ENCODE peak calls at places on chromosomes 4 and X, in ten cellular contexts. One of them, this sample, is unnamed. For H3K4me1, the result is how much of the 10 kb centered on the place peaks cover.

GRCh38 chrX:15158736-15159406 is 111.0 kb downstream of the ASB9 start:
- DNase-seq in kidney: no peak
- DNase-seq in astrocyte: no peak
- DNase-seq in IMR-90: no peak
- DNase-seq in cardiac muscle cell: no peak
- DNase-seq in lung: no peak
- DNase-seq in neural progenitor cell: no peak
- DNase-seq in MM.1S: peak
- DNase-seq in GM23338: no peak
- DNase-seq in OCI-LY7: no peak
- DNase-seq in this sample: no peak

GRCh38 chrX:9440116-9440844 is 24.6 kb upstream of the TBL1X start:
- DNase-seq in cardiac muscle cell: no peak
- DNase-seq in GM23338: no peak
- DNase-seq in MM.1S: no peak
- DNase-seq in OCI-LY7: no peak
- DNase-seq in lung: no peak
- DNase-seq in kidney: no peak
- DNase-seq in neural progenitor cell: no peak
- DNase-seq in IMR-90: no peak
- DNase-seq in astrocyte: no peak
- DNase-seq in this sample: no peak

GRCh38 chrX:136725446-136726104 is 55.2 kb downstream of the ARHGEF6 start:
- DNase-seq in astrocyte: peak
- DNase-seq in neural progenitor cell: no peak
- DNase-seq in IMR-90: peak
- DNase-seq in OCI-LY7: no peak
- DNase-seq in cardiac muscle cell: peak
- DNase-seq in GM23338: no peak
- DNase-seq in lung: no peak
- DNase-seq in MM.1S: no peak
- DNase-seq in kidney: no peak
- DNase-seq in this sample: peak

GRCh38 chrX:51893931-51894696 is 691 bp downstream of the MAGED1 start:
- DNase-seq in GM23338: peak
- DNase-seq in cardiac muscle cell: peak
- DNase-seq in lung: no peak
- DNase-seq in IMR-90: peak
- DNase-seq in neural progenitor cell: peak
- DNase-seq in MM.1S: peak
- DNase-seq in kidney: no peak
- DNase-seq in astrocyte: no peak
- DNase-seq in OCI-LY7: peak
- DNase-seq in this sample: no peak

GRCh38 chr4:123345924-123346300 is 50.7 kb upstream of the SPRY1 start:
- DNase-seq in cardiac muscle cell: no peak
- DNase-seq in lung: no peak
- DNase-seq in kidney: no peak
- DNase-seq in IMR-90: no peak
- DNase-seq in neural progenitor cell: no peak
- DNase-seq in OCI-LY7: no peak
- DNase-seq in MM.1S: no peak
- DNase-seq in astrocyte: no peak
- DNase-seq in GM23338: no peak
- DNase-seq in this sample: no peak

GRCh38 chr4:128942547-128942946 is 133.0 kb downstream of the JADE1 start:
- DNase-seq in kidney: no peak
- DNase-seq in lung: no peak
- DNase-seq in astrocyte: peak
- DNase-seq in IMR-90: no peak
- DNase-seq in MM.1S: no peak
- DNase-seq in cardiac muscle cell: peak
- DNase-seq in GM23338: no peak
- DNase-seq in neural progenitor cell: no peak
- DNase-seq in OCI-LY7: no peak
- DNase-seq in this sample: no peak

GRCh38 chr4:28287837-28288236 is 1427.2 kb downstream of the STIM2 start:
- DNase-seq in IMR-90: peak
- DNase-seq in cardiac muscle cell: peak
- DNase-seq in neural progenitor cell: no peak
- DNase-seq in lung: no peak
- DNase-seq in kidney: no peak
- DNase-seq in MM.1S: no peak
- DNase-seq in GM23338: peak
- DNase-seq in OCI-LY7: no peak
- DNase-seq in astrocyte: peak
- DNase-seq in this sample: no peak

GRCh38 chrX:29652484-29652883 is 562.9 kb upstream of the MAGEB2 start:
- DNase-seq in lung: no peak
- DNase-seq in IMR-90: peak
- DNase-seq in neural progenitor cell: no peak
- DNase-seq in cardiac muscle cell: peak
- DNase-seq in OCI-LY7: no peak
- DNase-seq in MM.1S: no peak
- DNase-seq in astrocyte: peak
- DNase-seq in GM23338: peak
- DNase-seq in kidney: no peak
- DNase-seq in this sample: no peak

GRCh38 chr4:34422472-34422871 is 1821.8 kb downstream of the ARAP2 start:
- DNase-seq in astrocyte: no peak
- DNase-seq in kidney: no peak
- DNase-seq in neural progenitor cell: peak
- DNase-seq in MM.1S: no peak
- DNase-seq in GM23338: peak
- DNase-seq in IMR-90: no peak
- DNase-seq in lung: no peak
- DNase-seq in cardiac muscle cell: peak
- DNase-seq in OCI-LY7: no peak
- DNase-seq in this sample: no peak

GRCh38 chr4:3306465-3306864 is 13.6 kb downstream of the RGS12 start:
- DNase-seq in IMR-90: no peak
- DNase-seq in cardiac muscle cell: no peak
- DNase-seq in neural progenitor cell: no peak
- DNase-seq in MM.1S: no peak
- DNase-seq in kidney: peak
- DNase-seq in astrocyte: no peak
- DNase-seq in lung: no peak
- DNase-seq in GM23338: no peak
- DNase-seq in OCI-LY7: no peak
- DNase-seq in this sample: no peak

GRCh38 chrX:1519022-1519497 is 17.9 kb downstream of the P2RY8 start:
- DNase-seq in lung: no peak
- DNase-seq in astrocyte: no peak
- DNase-seq in MM.1S: no peak
- DNase-seq in cardiac muscle cell: no peak
- DNase-seq in neural progenitor cell: no peak
- DNase-seq in kidney: no peak
- DNase-seq in GM23338: no peak
- DNase-seq in IMR-90: no peak
- DNase-seq in OCI-LY7: no peak
- DNase-seq in this sample: no peak

GRCh38 chr4:52376107-52376704 is 282.9 kb downstream of the USP46 start:
- DNase-seq in neural progenitor cell: peak
- DNase-seq in MM.1S: peak
- DNase-seq in GM23338: peak
- DNase-seq in astrocyte: peak
- DNase-seq in OCI-LY7: peak
- DNase-seq in kidney: no peak
- DNase-seq in cardiac muscle cell: peak
- DNase-seq in IMR-90: peak
- DNase-seq in lung: no peak
- DNase-seq in this sample: no peak

GRCh38 chrX:97547873-97548578 is 664.3 kb downstream of the RPA4 start:
- DNase-seq in GM23338: no peak
- DNase-seq in MM.1S: no peak
- DNase-seq in neural progenitor cell: no peak
- DNase-seq in lung: no peak
- DNase-seq in cardiac muscle cell: peak
- DNase-seq in IMR-90: peak
- DNase-seq in OCI-LY7: no peak
- DNase-seq in astrocyte: peak
- DNase-seq in kidney: no peak
- DNase-seq in this sample: no peak

GRCh38 chr4:138090145-138090917 is 151.8 kb downstream of the SLC7A11 start:
- DNase-seq in GM23338: peak
- DNase-seq in OCI-LY7: peak
- DNase-seq in kidney: no peak
- DNase-seq in astrocyte: peak
- DNase-seq in MM.1S: peak
- DNase-seq in lung: peak
- DNase-seq in cardiac muscle cell: peak
- DNase-seq in neural progenitor cell: peak
- DNase-seq in IMR-90: peak
- DNase-seq in this sample: no peak

GRCh38 chr4:1502976-1503375 is 96.7 kb upstream of the NKX1-1 start:
- DNase-seq in MM.1S: no peak
- DNase-seq in lung: no peak
- DNase-seq in IMR-90: no peak
- DNase-seq in astrocyte: no peak
- DNase-seq in OCI-LY7: no peak
- DNase-seq in GM23338: no peak
- DNase-seq in kidney: peak
- DNase-seq in neural progenitor cell: no peak
- DNase-seq in cardiac muscle cell: no peak
- DNase-seq in this sample: no peak

GRCh38 chrX:29728639-29729038 is 486.7 kb upstream of the MAGEB2 start:
- DNase-seq in lung: no peak
- DNase-seq in GM23338: no peak
- DNase-seq in neural progenitor cell: no peak
- DNase-seq in IMR-90: peak
- DNase-seq in cardiac muscle cell: peak
- DNase-seq in OCI-LY7: no peak
- DNase-seq in kidney: no peak
- DNase-seq in astrocyte: no peak
- DNase-seq in MM.1S: no peak
- DNase-seq in this sample: no peak

GRCh38 chr4:84167579-84167978 is 331.5 kb downstream of the NKX6-1 start:
- DNase-seq in cardiac muscle cell: no peak
- DNase-seq in kidney: no peak
- DNase-seq in IMR-90: no peak
- DNase-seq in GM23338: peak
- DNase-seq in lung: no peak
- DNase-seq in OCI-LY7: no peak
- DNase-seq in neural progenitor cell: peak
- DNase-seq in MM.1S: no peak
- DNase-seq in astrocyte: no peak
- DNase-seq in this sample: no peak

DNA sequence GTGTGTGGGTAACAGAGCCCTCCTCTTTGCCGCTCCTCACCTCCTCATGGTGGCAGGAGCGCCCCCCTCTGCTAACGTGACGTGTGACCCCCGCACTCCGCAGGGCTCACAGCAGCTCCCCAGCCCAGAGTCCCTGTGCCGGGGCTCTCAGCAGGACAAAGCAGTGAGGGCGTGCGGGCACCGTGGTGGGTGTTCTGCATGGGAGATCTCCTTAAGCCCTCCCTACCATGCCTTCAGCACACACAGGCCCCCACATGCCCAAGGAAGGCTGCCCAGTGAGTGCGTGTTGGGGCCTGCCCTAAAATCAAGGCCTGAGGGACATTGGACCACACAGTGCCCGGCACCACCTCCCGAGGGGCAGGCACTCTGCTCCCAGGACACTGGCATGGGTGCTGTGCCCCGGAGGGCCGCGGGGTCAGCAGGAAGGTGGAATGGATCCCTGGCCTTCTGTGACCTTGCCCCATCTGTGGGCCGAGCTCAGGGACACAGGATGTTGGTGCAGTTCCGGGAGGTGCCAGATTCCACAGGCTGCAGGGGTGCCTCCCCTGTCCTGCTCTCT is 10.1 kb downstream of the PSAPL1 start:
- DNase-seq in GM23338: no peak
- DNase-seq in IMR-90: no peak
- DNase-seq in neural progenitor cell: no peak
- DNase-seq in astrocyte: no peak
- DNase-seq in cardiac muscle cell: no peak
- DNase-seq in OCI-LY7: no peak
- DNase-seq in MM.1S: no peak
- DNase-seq in kidney: peak
- DNase-seq in lung: no peak
- DNase-seq in this sample: peak
- TF ChIP-seq CTCF in GM23338: peak
- TF ChIP-seq CTCF in IMR-90: no peak
- TF ChIP-seq CTCF in neural progenitor cell: no peak
- TF ChIP-seq CTCF in astrocyte: no peak
- TF ChIP-seq CTCF in cardiac muscle cell: no peak
- TF ChIP-seq CTCF in OCI-LY7: no peak
- TF ChIP-seq CTCF in MM.1S: no peak
- TF ChIP-seq CTCF in kidney: no peak
- TF ChIP-seq CTCF in lung: no peak
- TF ChIP-seq CTCF in this sample: no peak

GRCh38 chr4:185748901-185749390 is 63.0 kb downstream of the SORBS2 start:
- DNase-seq in kidney: no peak
- DNase-seq in neural progenitor cell: no peak
- DNase-seq in GM23338: no peak
- DNase-seq in MM.1S: no peak
- DNase-seq in lung: no peak
- DNase-seq in IMR-90: no peak
- DNase-seq in OCI-LY7: no peak
- DNase-seq in astrocyte: no peak
- DNase-seq in cardiac muscle cell: no peak
- DNase-seq in this sample: no peak
- H3K4me1 ChIP-seq in kidney: under half
- H3K4me1 ChIP-seq in neural progenitor cell: under half
- H3K4me1 ChIP-seq in GM23338: under half
- H3K4me1 ChIP-seq in MM.1S: under half
- H3K4me1 ChIP-seq in lung: under half
- H3K4me1 ChIP-seq in IMR-90: under half
- H3K4me1 ChIP-seq in OCI-LY7: under half
- H3K4me1 ChIP-seq in astrocyte: under half
- H3K4me1 ChIP-seq in cardiac muscle cell: under half
- H3K4me1 ChIP-seq in this sample: under half

GRCh38 chrX:22057667-22058066 is 25.5 kb downstream of the PHEX start:
- DNase-seq in cardiac muscle cell: no peak
- DNase-seq in OCI-LY7: no peak
- DNase-seq in astrocyte: no peak
- DNase-seq in MM.1S: no peak
- DNase-seq in lung: no peak
- DNase-seq in neural progenitor cell: no peak
- DNase-seq in GM23338: no peak
- DNase-seq in kidney: no peak
- DNase-seq in IMR-90: no peak
- DNase-seq in this sample: no peak
- H3K4me3 ChIP-seq in cardiac muscle cell: no peak
- H3K4me3 ChIP-seq in OCI-LY7: no peak
- H3K4me3 ChIP-seq in astrocyte: no peak
- H3K4me3 ChIP-seq in MM.1S: no peak
- H3K4me3 ChIP-seq in lung: no peak
- H3K4me3 ChIP-seq in neural progenitor cell: no peak
- H3K4me3 ChIP-seq in GM23338: no peak
- H3K4me3 ChIP-seq in kidney: no peak
- H3K4me3 ChIP-seq in IMR-90: no peak
- H3K4me3 ChIP-seq in this sample: no peak

DNA sequence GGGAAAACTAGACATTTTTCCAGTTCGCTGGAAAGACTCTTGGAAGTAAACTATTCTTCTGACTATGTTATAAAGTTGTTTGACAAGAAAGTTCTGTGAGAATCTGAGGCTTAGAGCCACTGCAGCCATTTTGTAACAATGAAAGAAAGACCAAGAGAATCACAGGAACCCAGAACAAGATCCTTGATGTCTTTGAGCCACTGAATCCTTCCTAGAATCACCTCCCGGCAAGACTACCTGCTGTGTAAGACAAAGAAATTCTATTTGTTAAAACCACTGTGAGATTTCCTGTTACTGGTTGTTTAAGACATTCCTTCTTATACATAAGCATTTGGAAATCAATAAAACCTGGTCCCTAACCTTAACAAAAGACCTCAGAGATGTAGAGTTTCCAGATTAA is 175.7 kb upstream of the RASGEF1B start:
- DNase-seq in GM23338: peak
- DNase-seq in astrocyte: no peak
- DNase-seq in MM.1S: no peak
- DNase-seq in kidney: no peak
- DNase-seq in cardiac muscle cell: no peak
- DNase-seq in OCI-LY7: no peak
- DNase-seq in IMR-90: no peak
- DNase-seq in lung: no peak
- DNase-seq in neural progenitor cell: peak
- DNase-seq in this sample: no peak
- TF ChIP-seq CTCF in GM23338: no peak
- TF ChIP-seq CTCF in astrocyte: no peak
- TF ChIP-seq CTCF in MM.1S: no peak
- TF ChIP-seq CTCF in kidney: no peak
- TF ChIP-seq CTCF in cardiac muscle cell: no peak
- TF ChIP-seq CTCF in OCI-LY7: no peak
- TF ChIP-seq CTCF in IMR-90: no peak
- TF ChIP-seq CTCF in lung: no peak
- TF ChIP-seq CTCF in neural progenitor cell: no peak
- TF ChIP-seq CTCF in this sample: no peak

This sample was measured in psoas muscle.